ENCODE peak calls at places on chromosomes 16 and 17, in eight cellular contexts. Y is CD4-positive, CD25-positive, alpha-beta regulatory T cell; N is activated CD4-positive, alpha-beta T cell treated with anti-CD3 and anti-CD28 coated beads for 36 hours; F is stromal cell of bone marrow; W is stimulated activated CD8-positive, alpha-beta memory T cell treated with anti-CD3 and anti-CD28 coated beads, Interleukin-2, amount 100 ng/mL, for 1 hour; P is activated naive CD8-positive, alpha-beta T cell treated with anti-CD3 and anti-CD28 coated beads, Interleukin-2, amount 50 U/mL, for 24 hours; A is MG63; U is activated T-helper 1 cell treated with anti-CD3 and anti-CD28 coated beads, Interleukin-2, amount 50 U/mL, for 16 hours. J is an unnamed sample.

GRCh38 chr17:54270499-54270898 is 447.8 kb downstream of the KIF2B start:
- DNase-seq in N (no peak), P (no peak), A (no peak), Y (no peak), U (no peak), F (peak), W (no peak), J (no peak)

GRCh38 chr16:77782694-77783093 is 5.7 kb upstream of the VAT1L start:
- DNase-seq in W (no peak), A (no peak), F (no peak), Y (no peak), N (no peak), P (no peak), U (no peak), J (no peak)

GRCh38 chr17:59853168-59853918 is 39.4 kb downstream of the TUBD1 start:
- DNase-seq in U (peak), W (no peak), P (peak), N (peak), Y (peak), F (no peak), A (peak), J (no peak)

GRCh38 chr17:2067559-2067958 is 12.7 kb downstream of the HIC1 start:
- DNase-seq in P (no peak), A (no peak), F (no peak), W (no peak), Y (no peak), U (no peak), N (no peak), J (no peak)

GRCh38 chr17:62140836-62141235 is 75.8 kb upstream of the MED13 start:
- DNase-seq in A (no peak), Y (no peak), F (no peak), P (no peak), N (no peak), U (no peak), W (no peak), J (no peak)

GRCh38 chr16:726438-727290 is at the start of the genes CCDC78 and HAGHL:
- DNase-seq in A (peak), U (peak), F (no peak), P (peak), N (peak), Y (peak), W (no peak), J (peak)

GRCh38 chr16:70746040-70746707 is 54.8 kb downstream of the VAC14 start:
- DNase-seq in A (peak), Y (no peak), F (peak), N (peak), U (no peak), P (peak), W (no peak), J (no peak)

GRCh38 chr16:82603784-82604411 is 22.9 kb upstream of the CDH13 start:
- DNase-seq in Y (no peak), A (peak), F (peak), W (no peak), N (peak), P (no peak), U (no peak), J (peak)

GRCh38 chr17:46011711-46012505 is 12.9 kb downstream of the STH start:
- DNase-seq in Y (no peak), P (no peak), N (no peak), W (no peak), A (no peak), F (no peak), U (no peak), J (no peak)

GRCh38 chr17:77566151-77566550 is 392.4 kb upstream of the TNRC6C start:
- DNase-seq in W (no peak), P (no peak), F (no peak), U (no peak), N (no peak), Y (no peak), A (no peak), J (peak)

GRCh38 chr17:29148257-29148789 is 31.9 kb downstream of the MYO18A start:
- DNase-seq in N (no peak), U (no peak), F (no peak), W (no peak), A (no peak), P (no peak), Y (no peak), J (no peak)

GRCh38 chr17:40032322-40033320 is 17.4 kb downstream of the CSF3 start:
- DNase-seq in N (no peak), A (no peak), F (no peak), P (no peak), W (no peak), Y (no peak), U (no peak), J (peak)

GRCh38 chr16:8816967-8817662 is 19.5 kb downstream of the PMM2 start:
- DNase-seq in N (no peak), A (no peak), Y (peak), P (no peak), U (no peak), F (no peak), W (no peak), J (no peak)